ENCODE peak calls at places on chromosome 2, in ten cellular contexts. F is RPMI7951; J is 8988T; M is activated CD8-positive, alpha-beta T cell treated with anti-CD3 and anti-CD28 coated beads for 36 hours; W is stimulated activated CD4-positive, alpha-beta T cell treated with anti-CD3 and anti-CD28 coated beads, Interleukin-4, amount 100 ng/mL, for 24 hours; E is kidney; O is AG08396; D is heart right ventricle; R is IMR-90; T is AG08395. H is an unnamed sample.

GRCh38 chr2:170715932-170716777 is 1.0 kb downstream of the SP5 start:
- DNase-seq in F (no peak), J (no peak), M (peak; percentile 16), W (no peak), E (peak; percentile 80), O (no peak), D (no peak), R (no peak), T (no peak), H (no peak)

GRCh38 chr2:45771251-45771650 is 119.8 kb downstream of the PRKCE start:
- DNase-seq in F (no peak), J (no peak), M (no peak), W (no peak), E (no peak), O (peak; percentile 37), D (peak; percentile 81), R (peak; percentile 51), T (peak; percentile 38), H (no peak)

GRCh38 chr2:83342860-83343329 is 1116.2 kb downstream of the SUCLG1 start:
- DNase-seq in F (peak; percentile 3), J (no peak), M (no peak), W (no peak), E (no peak), O (no peak), D (no peak), R (no peak), T (no peak), H (no peak)

GRCh38 chr2:64268330-64268729 is 124.1 kb upstream of the PELI1 start:
- DNase-seq in F (no peak), J (no peak), M (no peak), W (no peak), E (no peak), O (no peak), D (no peak), R (no peak), T (no peak), H (no peak)

GRCh38 chr2:216302981-216303676 is 69.2 kb downstream of the MARCHF4 start:
- DNase-seq in F (peak; percentile 50), J (no peak), M (no peak), W (no peak), E (no peak), O (peak; percentile 39), D (no peak), R (peak; percentile 82), T (peak; percentile 62), H (peak; percentile 17)

GRCh38 chr2:70513751-70514150 is 39.9 kb downstream of the TGFA start:
- DNase-seq in F (no peak), J (no peak), M (no peak), W (no peak), E (no peak), O (no peak), D (no peak), R (no peak), T (no peak), H (no peak)

GRCh38 chr2:234555616-234556249 is 58.9 kb upstream of the ARL4C start:
- DNase-seq in F (peak; percentile 99), J (no peak), M (peak; percentile 24), W (no peak), E (no peak), O (peak; percentile 64), D (no peak), R (peak; percentile 48), T (peak; percentile 45), H (no peak)

GRCh38 chr2:37389984-37390765 is 45.7 kb downstream of the QPCT start:
- DNase-seq in F (peak; percentile 95), J (peak; percentile 44), M (peak; percentile 81), W (peak; percentile 80), E (no peak), O (peak; percentile 54), D (peak; percentile 26), R (peak; percentile 96), T (peak; percentile 72), H (peak; percentile 48)

GRCh38 chr2:236764716-236765115 is 195.1 kb downstream of the ACKR3 start:
- DNase-seq in F (no peak), J (no peak), M (no peak), W (no peak), E (no peak), O (no peak), D (no peak), R (no peak), T (no peak), H (no peak)

GRCh38 chr2:62197609-62198236 is 1.8 kb downstream of the B3GNT2 start:
- DNase-seq in F (peak; percentile 33), J (peak; percentile 37), M (peak; percentile 55), W (peak; percentile 14), E (peak; percentile 88), O (peak; percentile 50), D (peak; percentile 60), R (no peak), T (peak; percentile 44), H (peak; percentile 63)

GRCh38 chr2:202327887-202328286 is 48.2 kb upstream of the BMPR2 start:
- DNase-seq in F (no peak), J (no peak), M (no peak), W (no peak), E (no peak), O (no peak), D (peak; percentile 16), R (no peak), T (no peak), H (no peak)

GRCh38 chr2:128373346-128374000 is 54.8 kb upstream of the HS6ST1 start:
- DNase-seq in F (no peak), J (no peak), M (no peak), W (no peak), E (no peak), O (no peak), D (no peak), R (no peak), T (no peak), H (no peak)

GRCh38 chr2:163155279-163155883 is 316.8 kb upstream of the KCNH7 start:
- DNase-seq in F (peak; percentile 24), J (no peak), M (peak; percentile 1), W (no peak), E (no peak), O (no peak), D (no peak), R (peak; percentile 35), T (peak; percentile 24), H (peak; percentile 51)

GRCh38 chr2:70627499-70627898 is 73.9 kb upstream of the TGFA start:
- DNase-seq in F (peak; percentile 39), J (no peak), M (no peak), W (no peak), E (no peak), O (no peak), D (peak; percentile 30), R (no peak), T (no peak), H (peak; percentile 14)

GRCh38 chr2:16713011-16713423 is 47.4 kb upstream of the CYRIA start:
- DNase-seq in F (no peak), J (no peak), M (no peak), W (no peak), E (no peak), O (no peak), D (no peak), R (no peak), T (no peak), H (no peak)

GRCh38 chr2:159497256-159497655 is 119.1 kb downstream of the BAZ2B start:
- DNase-seq in F (peak; percentile 91), J (peak; percentile 44), M (no peak), W (no peak), E (no peak), O (peak; percentile 70), D (peak; percentile 19), R (peak; percentile 95), T (peak; percentile 81), H (peak; percentile 71)

GRCh38 chr2:282693-283263 is 5.1 kb downstream of the ALKAL2 start:
- DNase-seq in F (no peak), J (no peak), M (no peak), W (no peak), E (no peak), O (no peak), D (no peak), R (no peak), T (no peak), H (no peak)

H was measured in myocyte.